ENCODE peak calls at places on chromosomes 11 and 22, in six cellular contexts. I, T, W, C, Z and H are unnamed samples.

GRCh38 chr11:11691296-11692141 is 69.7 kb upstream of the GALNT18 start:
- DNase-seq in I (no peak), T (no peak), W (peak; percentile 93), C (no peak), Z (no peak), H (no peak)

GRCh38 chr11:77438487-77438886 is 35.4 kb downstream of the PAK1 start:
- DNase-seq in I (no peak), T (no peak), W (no peak), C (no peak), Z (no peak), H (no peak)

GRCh38 chr11:79160786-79161403 is 279.9 kb downstream of the TENM4 start:
- DNase-seq in I (no peak), T (peak; percentile 45), W (peak; percentile 46), C (peak; percentile 23), Z (peak; percentile 37), H (peak; percentile 77)

GRCh38 chr11:24678956-24679355 is 182.1 kb downstream of the LUZP2 start:
- DNase-seq in I (no peak), T (no peak), W (no peak), C (no peak), Z (no peak), H (no peak)

GRCh38 chr11:60918251-60918940 is 4.4 kb downstream of the TMEM109 start:
- DNase-seq in I (no peak), T (no peak), W (no peak), C (no peak), Z (no peak), H (no peak)

GRCh38 chr22:27588273-27588672 is 213.3 kb downstream of the MN1 start:
- DNase-seq in I (no peak), T (no peak), W (no peak), C (no peak), Z (no peak), H (no peak)

GRCh38 chr11:112655386-112655785 is 305.8 kb upstream of the NCAM1 start:
- DNase-seq in I (no peak), T (peak; percentile 88), W (no peak), C (peak; percentile 62), Z (peak; percentile 81), H (peak; percentile 81)

GRCh38 chr11:73225001-73225686 is 7.1 kb downstream of the P2RY2 start:
- DNase-seq in I (no peak), T (no peak), W (peak; percentile 4), C (no peak), Z (no peak), H (no peak)

GRCh38 chr22:44186737-44187136 is 6.0 kb downstream of the PARVG start:
- DNase-seq in I (no peak), T (no peak), W (no peak), C (no peak), Z (no peak), H (no peak)

GRCh38 chr11:95652002-95652472 is 137.5 kb downstream of the FAM76B start:
- DNase-seq in I (no peak), T (no peak), W (no peak), C (no peak), Z (no peak), H (peak; percentile 4)

GRCh38 chr22:27004434-27004833 is 347.0 kb downstream of the MIAT start:
- DNase-seq in I (no peak), T (no peak), W (no peak), C (no peak), Z (no peak), H (no peak)

GRCh38 chr11:107707807-107708206 is 4.0 kb downstream of the SLN start:
- DNase-seq in I (no peak), T (no peak), W (no peak), C (no peak), Z (no peak), H (no peak)

GRCh38 chr22:21641795-21642583 is at the start of gene SDF2L1:
- DNase-seq in I (peak; percentile 99), T (peak; percentile 99), W (peak; percentile 99), C (peak; percentile 99), Z (peak; percentile 99), H (peak; percentile 100)

GRCh38 chr11:61007383-61007970 is 36.0 kb downstream of the CD6 start:
- DNase-seq in I (peak; percentile 88), T (no peak), W (peak; percentile 61), C (no peak), Z (no peak), H (no peak)

GRCh38 chr11:62416596-62416995 is 2.2 kb upstream of the SCGB1A1 start:
- DNase-seq in I (no peak), T (no peak), W (no peak), C (no peak), Z (no peak), H (no peak)

GRCh38 chr22:44211256-44211945 is 30.7 kb downstream of the PARVG start:
- DNase-seq in I (no peak), T (no peak), W (no peak), C (no peak), Z (no peak), H (no peak)

GRCh38 chr11:102306817-102307814 is 10.2 kb upstream of the BIRC3 start:
- DNase-seq in I (no peak), T (peak; percentile 24), W (no peak), C (no peak), Z (no peak), H (no peak)

DNA sequence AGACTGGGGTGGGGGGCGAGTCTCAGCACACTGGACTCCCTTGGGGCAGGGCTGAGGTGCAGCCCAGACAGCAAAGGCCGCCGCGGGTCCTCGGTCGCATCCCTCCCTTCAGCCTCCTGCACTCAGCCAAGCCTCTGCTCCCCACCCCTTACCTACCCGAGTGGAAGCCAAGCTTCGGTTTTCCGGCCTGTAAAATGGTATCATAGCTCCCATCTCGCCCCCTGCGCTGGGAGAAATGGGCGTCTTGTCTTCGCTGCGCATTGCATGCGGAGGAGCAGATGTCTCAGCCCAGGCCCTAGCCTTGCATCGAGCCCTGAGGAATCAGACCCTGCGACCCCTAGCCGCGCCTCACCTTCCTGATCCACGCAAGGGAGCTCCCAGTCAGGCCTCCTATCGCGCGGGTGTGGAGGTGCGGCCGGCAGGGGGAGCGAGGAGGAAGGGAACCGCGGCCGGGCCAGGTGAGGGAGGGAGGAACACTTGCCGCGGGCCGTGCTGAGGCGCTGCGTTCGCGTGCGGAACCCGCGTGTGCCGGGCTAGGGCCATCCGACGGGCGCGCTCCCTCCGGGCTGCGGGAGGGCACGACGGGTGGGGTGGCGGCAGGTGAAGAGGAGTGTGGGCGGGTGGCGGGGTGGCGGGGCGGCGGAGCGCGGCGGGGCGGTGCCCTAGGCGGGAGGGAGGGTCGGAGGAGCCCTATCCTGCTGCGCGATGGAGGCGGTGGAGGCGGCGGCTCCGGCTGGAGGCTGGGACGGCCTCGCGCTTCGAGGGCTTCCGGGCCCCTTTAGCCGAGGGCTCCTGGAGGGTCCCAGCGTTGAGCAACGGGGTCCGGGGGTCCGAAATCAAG is 4.1 kb upstream of the TBX1 start:
- DNase-seq in I (peak; percentile 92), T (no peak), W (peak; percentile 74), C (no peak), Z (no peak), H (no peak)
- TF ChIP-seq CTCF in I (peak; percentile 69), T (peak; percentile 30), W (peak; percentile 57), C (peak; percentile 50), Z (peak; percentile 23), H (peak; percentile 39)

DNA sequence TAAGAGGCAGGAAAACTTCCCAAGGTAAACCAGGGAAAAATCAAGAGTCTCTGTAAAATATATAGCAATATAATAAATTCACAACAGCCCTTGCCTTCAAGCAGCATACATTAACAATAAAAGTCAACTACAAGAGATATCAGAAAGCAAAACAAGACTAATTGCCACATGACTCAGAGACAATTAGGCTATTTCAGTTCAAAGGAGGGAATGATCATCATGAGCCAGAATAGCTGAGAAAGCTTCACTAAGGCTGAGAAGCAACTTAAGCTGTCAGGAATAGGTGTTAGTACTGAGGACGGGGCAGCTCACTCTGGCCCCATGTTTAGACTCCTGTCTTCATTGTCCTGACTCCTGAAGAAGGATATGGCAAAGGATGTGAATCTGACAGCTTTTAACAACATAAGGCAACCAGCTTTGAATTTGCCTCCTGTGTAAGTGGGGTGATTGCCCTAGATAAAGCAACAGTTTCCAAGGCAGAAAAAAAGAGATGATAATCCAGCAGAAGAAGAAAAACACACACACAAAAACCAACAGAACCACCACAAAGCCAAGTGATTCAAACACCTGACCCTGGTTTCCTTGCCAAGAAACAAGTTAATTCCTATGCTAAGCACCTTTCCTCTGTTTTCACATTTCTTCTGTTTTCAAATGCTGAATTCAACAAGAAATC is 60.8 kb downstream of the SIK3 start:
- DNase-seq in I (no peak), T (peak; percentile 36), W (no peak), C (no peak), Z (no peak), H (peak; percentile 38)
- H3K4me3 ChIP-seq in I (no peak overlapping the region), T (no peak overlapping the region), W (no peak overlapping the region), C (no peak overlapping the region), Z (no peak overlapping the region), H (no peak overlapping the region)

DNA sequence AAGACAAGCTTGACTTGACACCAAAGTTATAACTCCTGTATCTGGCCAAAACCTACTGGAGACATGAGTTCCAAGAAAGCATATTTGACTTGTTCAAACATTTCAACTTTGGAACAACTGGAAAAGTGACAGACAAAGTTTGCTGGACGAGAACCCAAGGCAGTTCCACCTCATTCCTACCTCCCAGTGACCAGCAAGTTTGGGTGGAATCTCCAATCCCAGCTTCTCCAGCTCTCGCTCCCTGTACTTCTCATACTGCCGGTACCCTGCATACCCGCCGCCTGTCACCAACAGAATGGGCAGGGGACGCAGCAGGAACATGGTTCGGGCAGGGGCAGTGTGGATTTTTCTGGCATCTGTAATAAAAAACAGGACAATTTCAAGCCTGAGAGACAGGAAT is 14.1 kb downstream of the PISD start:
- DNase-seq in I (no peak), T (no peak), W (no peak), C (no peak), Z (no peak), H (no peak)
- TF ChIP-seq CTCF in I (no peak), T (no peak), W (no peak), C (no peak), Z (no peak), H (no peak)

DNA sequence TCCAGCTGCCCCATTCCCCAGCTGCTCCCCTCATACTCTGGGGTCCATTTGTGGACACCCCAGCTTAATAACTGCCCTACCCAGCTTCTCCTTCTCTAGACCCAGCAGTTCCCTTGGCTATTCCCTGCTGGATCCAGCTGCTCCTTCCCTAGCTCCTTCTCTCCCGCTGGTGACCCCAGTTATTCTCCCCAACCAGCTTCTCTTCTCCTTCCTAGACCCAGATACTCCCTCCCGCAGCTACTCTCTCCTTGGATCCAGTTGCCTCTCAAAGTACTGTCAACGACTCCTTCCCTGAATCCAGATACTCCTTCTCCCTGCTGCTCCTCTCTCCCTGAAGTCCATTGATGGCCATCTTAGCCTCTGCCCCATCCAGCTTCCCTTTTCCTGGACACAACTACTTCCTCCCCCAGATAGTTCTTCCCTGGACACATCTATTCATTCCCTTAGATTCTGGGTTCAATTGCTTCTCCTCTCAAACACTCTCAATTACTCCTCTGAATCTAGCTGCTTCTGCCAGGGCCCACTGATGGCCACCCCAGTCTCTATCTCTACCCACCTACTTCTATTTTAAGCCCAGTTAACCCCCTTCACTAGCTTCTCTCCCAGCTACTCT is 11.6 kb downstream of the SELENOM start:
- DNase-seq in I (no peak), T (no peak), W (no peak), C (no peak), Z (no peak), H (no peak)
- H3K4me3 ChIP-seq in I (no peak overlapping the region), T (no peak overlapping the region), W (no peak overlapping the region), C (no peak overlapping the region), Z (no peak overlapping the region), H (no peak overlapping the region)

GRCh38 chr11:119284344-119285157 is 32.4 kb downstream of the MCAM start:
- DNase-seq in I (no peak), T (peak; percentile 36), W (peak; percentile 19), C (peak; percentile 55), Z (peak; percentile 62), H (peak; percentile 50)
- TF ChIP-seq CTCF in I (no peak), T (peak; percentile 54), W (peak; percentile 59), C (peak; percentile 48), Z (peak; percentile 46), H (peak; percentile 47)